ENCODE peak calls at places on chromosomes 7 and 10, in six cellular contexts. Z is BJ; Y is HTR-8/SVneo; L is skeletal muscle cell; H is stimulated activated CD4-positive, alpha-beta T cell treated with anti-CD3 and anti-CD28 coated beads, Interleukin-15, amount 100 ng/mL, for 1 hour; Q is amygdala. B is an unnamed sample.

GRCh38 chr10:6211341-6212265 is 8.9 kb downstream of the PFKFB3 start:
- DNase-seq in Z (no peak), Y (no peak), L (no peak), H (no peak), Q (peak; percentile 36), B (no peak)

GRCh38 chr10:102764340-102765257 is 20.9 kb downstream of the WBP1L start:
- DNase-seq in Z (peak; percentile 81), Y (no peak), L (no peak), H (no peak), Q (no peak), B (no peak)

GRCh38 chr7:155590215-155591023 is 44.1 kb upstream of the CNPY1 start:
- DNase-seq in Z (no peak), Y (no peak), L (no peak), H (no peak), Q (peak; percentile 76), B (no peak)

GRCh38 chr10:71805776-71806705 is 32.7 kb upstream of the VSIR start:
- DNase-seq in Z (no peak), Y (no peak), L (no peak), H (no peak), Q (no peak), B (no peak)

GRCh38 chr10:22345301-22346086 is at the start of gene SPAG6:
- DNase-seq in Z (no peak), Y (no peak), L (no peak), H (no peak), Q (no peak), B (no peak)

GRCh38 chr10:78903351-78903940 is 165.3 kb upstream of the ZMIZ1 start:
- DNase-seq in Z (no peak), Y (no peak), L (no peak), H (no peak), Q (no peak), B (no peak)

GRCh38 chr10:124354411-124355382 is 64.0 kb downstream of the OAT start:
- DNase-seq in Z (peak; percentile 45), Y (peak; percentile 55), L (no peak), H (no peak), Q (no peak), B (peak; percentile 41)

GRCh38 chr7:367351-367841 is 77.4 kb downstream of the FOXL3 start:
- DNase-seq in Z (no peak), Y (no peak), L (no peak), H (no peak), Q (no peak), B (no peak)

GRCh38 chr10:3292601-3293000 is 120.0 kb upstream of the PITRM1 start:
- DNase-seq in Z (peak; percentile 40), Y (no peak), L (peak; percentile 39), H (no peak), Q (no peak), B (no peak)

GRCh38 chr10:122135251-122136025 is 135.7 kb upstream of the BTBD16 start:
- DNase-seq in Z (no peak), Y (no peak), L (no peak), H (no peak), Q (no peak), B (no peak)

GRCh38 chr10:88979153-88979562 is 11.4 kb upstream of the FAS start:
- DNase-seq in Z (peak; percentile 47), Y (no peak), L (peak; percentile 38), H (no peak), Q (no peak), B (no peak)

GRCh38 chr10:18610517-18610916 is 40.9 kb downstream of the NSUN6 start:
- DNase-seq in Z (no peak), Y (peak; percentile 42), L (peak; percentile 36), H (no peak), Q (no peak), B (peak; percentile 71)

GRCh38 chr7:1024876-1025746 is 19.2 kb upstream of the GPR146 start:
- DNase-seq in Z (no peak), Y (no peak), L (no peak), H (no peak), Q (no peak), B (no peak)

GRCh38 chr10:83012866-83013265 is 1126.4 kb upstream of the GHITM start:
- DNase-seq in Z (peak; percentile 19), Y (peak; percentile 26), L (peak; percentile 3), H (no peak), Q (no peak), B (no peak)

GRCh38 chr10:70418229-70418628 is 14.3 kb downstream of the EIF4EBP2 start:
- DNase-seq in Z (no peak), Y (no peak), L (no peak), H (no peak), Q (no peak), B (peak; percentile 67)

GRCh38 chr10:89916481-89916880 is 215.1 kb downstream of the KIF20B start:
- DNase-seq in Z (peak; percentile 75), Y (peak; percentile 15), L (no peak), H (no peak), Q (no peak), B (no peak)

GRCh38 chr10:77105756-77106155 is 531.9 kb downstream of the KCNMA1 start:
- DNase-seq in Z (peak; percentile 74), Y (no peak), L (peak; percentile 66), H (no peak), Q (no peak), B (no peak)

GRCh38 chr7:121932768-121933167 is 59.8 kb downstream of the PTPRZ1 start:
- DNase-seq in Z (no peak), Y (no peak), L (no peak), H (no peak), Q (no peak), B (no peak)

GRCh38 chr7:144854839-144855424 is 19.1 kb upstream of the TPK1 start:
- DNase-seq in Z (no peak), Y (no peak), L (no peak), H (no peak), Q (no peak), B (no peak)

GRCh38 chr7:105131890-105132289 is 117.9 kb downstream of the KMT2E start:
- DNase-seq in Z (no peak), Y (no peak), L (no peak), H (no peak), Q (peak; percentile 60), B (no peak)

B was measured in non-pigmented ciliary epithelial cell.